ENCODE peak calls at places on chromosomes 3 and 15, in four cellular contexts. J, O, D and S are unnamed samples. For H3K36me3, the result is how much of the 10 kb centered on the place peaks cover.

GRCh38 chr15:40595773-40596172 is 1.7 kb downstream of the KNL1 start:
- DNase-seq in J (no peak), O (no peak), D (no peak), S (no peak)

GRCh38 chr3:143302638-143303171 is 183.1 kb downstream of the CHST2 start:
- DNase-seq in J (no peak), O (no peak), D (peak), S (peak)

GRCh38 chr3:15845475-15845874 is 47.7 kb upstream of the ANKRD28 start:
- DNase-seq in J (no peak), O (no peak), D (no peak), S (no peak)

GRCh38 chr3:134685881-134686802 is 35.3 kb upstream of the KY start:
- DNase-seq in J (no peak), O (no peak), D (no peak), S (no peak)

GRCh38 chr3:126180477-126181397 is at the start of gene ALDH1L1:
- DNase-seq in J (no peak), O (peak), D (peak), S (peak)

GRCh38 chr15:66654718-66655375 is 47.2 kb upstream of the SMAD6 start:
- DNase-seq in J (no peak), O (no peak), D (no peak), S (peak)

GRCh38 chr15:25933456-25934158 is 70.5 kb upstream of the ATP10A start:
- DNase-seq in J (peak), O (peak), D (peak), S (peak)

GRCh38 chr3:69231929-69232437 is 109.6 kb upstream of the LMOD3 start:
- DNase-seq in J (no peak), O (peak), D (no peak), S (no peak)

GRCh38 chr15:88628018-88628673 is 7.0 kb downstream of the AEN start:
- DNase-seq in J (no peak), O (no peak), D (no peak), S (no peak)

GRCh38 chr3:173893066-173893465 is 495.5 kb downstream of the NLGN1 start:
- DNase-seq in J (no peak), O (no peak), D (no peak), S (no peak)

GRCh38 chr3:56052219-56052618 is 416.0 kb downstream of the ERC2 start:
- DNase-seq in J (no peak), O (no peak), D (no peak), S (no peak)

GRCh38 chr3:37896775-37897174 is 35.1 kb downstream of the CTDSPL start:
- DNase-seq in J (no peak), O (no peak), D (no peak), S (no peak)

GRCh38 chr3:196624907-196625306 is 14.6 kb upstream of the NRROS start:
- DNase-seq in J (no peak), O (no peak), D (no peak), S (no peak)

GRCh38 chr15:86773766-86774165 is 694.1 kb downstream of the AGBL1 start:
- DNase-seq in J (no peak), O (no peak), D (no peak), S (no peak)

GRCh38 chr3:134364061-134364935 is 9.9 kb downstream of the AMOTL2 start:
- DNase-seq in J (no peak), O (peak), D (peak), S (peak)

GRCh38 chr3:126530171-126531050 is 6.5 kb downstream of the CHST13 start:
- DNase-seq in J (no peak), O (peak), D (no peak), S (peak)

GRCh38 chr3:61524933-61525332 is 36.4 kb upstream of the PTPRG start:
- DNase-seq in J (no peak), O (no peak), D (no peak), S (no peak)

GRCh38 chr15:85723960-85724945 is 70.5 kb downstream of the KLHL25 start:
- DNase-seq in J (no peak), O (no peak), D (no peak), S (peak)

GRCh38 chr3:65439641-65440040 is 599.1 kb downstream of the MAGI1 start:
- DNase-seq in J (no peak), O (peak), D (no peak), S (peak)

GRCh38 chr3:165837058-165837525 is at the start of gene BCHE:
- DNase-seq in J (peak), O (no peak), D (no peak), S (no peak)

GRCh38 chr3:107347717-107348116 is 29.5 kb upstream of the CCDC54 start:
- DNase-seq in J (no peak), O (no peak), D (no peak), S (no peak)

GRCh38 chr15:38207591-38207990 is 45.0 kb upstream of the SPRED1 start:
- DNase-seq in J (no peak), O (no peak), D (no peak), S (no peak)

GRCh38 chr3:107988464-107989156 is 102.2 kb downstream of the CD47 start:
- DNase-seq in J (no peak), O (peak), D (no peak), S (peak)

GRCh38 chr3:159771865-159772611 is 216.6 kb upstream of the IL12A start:
- DNase-seq in J (no peak), O (no peak), D (no peak), S (no peak)

GRCh38 chr3:187693431-187693830 is 8.9 kb downstream of the RTP2 start:
- DNase-seq in J (no peak), O (no peak), D (no peak), S (no peak)

GRCh38 chr3:187685948-187686347 is 15.8 kb upstream of the SST start:
- DNase-seq in J (no peak), O (no peak), D (no peak), S (no peak)

GRCh38 chr3:187694801-187695200 is 7.6 kb downstream of the RTP2 start:
- DNase-seq in J (no peak), O (no peak), D (no peak), S (no peak)

GRCh38 chr3:187686874-187687273 is 15.5 kb downstream of the RTP2 start:
- DNase-seq in J (no peak), O (no peak), D (no peak), S (no peak)

GRCh38 chr3:187689984-187690383 is 12.4 kb downstream of the RTP2 start:
- DNase-seq in J (no peak), O (no peak), D (no peak), S (no peak)
- TF ChIP-seq CTCF in J (no peak), O (no peak), D (no peak), S (no peak)

DNA sequence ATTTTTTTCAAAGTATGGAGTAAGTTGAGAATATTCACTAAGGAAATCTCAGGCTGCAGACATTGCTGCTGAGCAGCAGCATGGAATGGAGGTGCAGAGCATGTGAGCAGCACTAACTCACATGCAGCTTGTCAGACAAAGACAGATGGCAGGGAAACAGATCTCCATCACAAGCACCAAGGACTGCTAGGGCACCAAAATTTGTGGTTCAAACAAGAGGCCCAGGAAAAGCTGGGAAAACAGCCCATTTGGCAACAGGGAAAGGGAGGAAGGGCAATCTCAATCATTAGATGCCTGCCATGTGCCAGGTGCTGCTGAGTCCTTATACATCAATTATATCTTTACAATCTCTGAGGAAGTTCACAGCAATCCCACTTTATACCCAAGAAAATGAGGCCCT is 47.2 kb upstream of the EIF1B start:
- DNase-seq in J (no peak), O (no peak), D (no peak), S (no peak)
- H3K4me3 ChIP-seq in J (no peak), O (no peak), D (no peak), S (no peak)

DNA sequence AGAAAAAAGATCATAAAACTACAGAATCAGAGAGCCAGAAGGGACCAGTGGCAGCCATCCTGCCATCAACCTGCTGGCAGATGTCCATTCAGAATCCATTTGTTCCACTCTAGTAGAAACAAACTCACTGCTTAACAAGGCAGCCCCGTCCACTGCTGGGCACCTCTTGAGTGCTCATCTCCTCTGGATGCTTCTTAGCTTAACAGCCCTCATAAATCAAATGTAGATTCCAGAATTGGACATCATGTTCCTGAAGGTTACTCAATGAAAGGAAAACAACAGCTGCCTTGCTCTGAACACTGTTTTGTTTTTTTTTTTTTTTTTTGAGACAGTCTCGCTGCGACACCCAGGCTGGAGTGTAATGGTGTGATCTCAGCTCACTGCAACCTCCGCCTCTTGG is 37.3 kb downstream of the ABCC5 start:
- DNase-seq in J (no peak), O (no peak), D (no peak), S (no peak)
- H3K36me3 ChIP-seq in J (under half), O (under half), D (half or more), S (under half)

DNA sequence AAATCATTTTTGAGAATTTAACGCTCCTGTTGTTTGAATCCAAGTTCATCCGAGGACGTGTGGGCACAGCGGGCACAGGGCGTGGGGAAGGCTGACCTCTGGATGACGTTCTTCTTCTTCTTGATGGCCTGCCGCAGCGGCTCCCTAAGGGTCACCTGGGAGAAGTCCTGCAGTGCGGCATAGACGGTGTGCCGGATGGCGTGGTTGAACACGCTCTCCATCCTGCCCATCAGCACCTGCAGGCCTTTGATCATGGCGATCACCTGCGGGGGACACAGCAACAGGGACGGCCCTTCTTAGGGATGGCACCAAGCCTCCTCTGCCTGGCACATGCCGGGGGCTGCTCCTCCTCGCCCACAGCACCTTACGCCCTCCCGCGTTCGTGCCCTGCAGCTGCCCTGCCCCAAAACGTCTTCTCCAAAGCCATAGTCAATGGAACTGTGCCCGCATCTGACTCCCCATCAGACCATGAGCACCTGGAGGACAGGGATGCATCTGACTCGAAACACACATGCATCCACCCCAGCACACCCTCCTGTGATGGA is 61.5 kb downstream of the CYFIP1 start:
- DNase-seq in J (no peak), O (no peak), D (no peak), S (no peak)
- TF ChIP-seq CTCF in J (no peak), O (no peak), D (no peak), S (no peak)

DNA sequence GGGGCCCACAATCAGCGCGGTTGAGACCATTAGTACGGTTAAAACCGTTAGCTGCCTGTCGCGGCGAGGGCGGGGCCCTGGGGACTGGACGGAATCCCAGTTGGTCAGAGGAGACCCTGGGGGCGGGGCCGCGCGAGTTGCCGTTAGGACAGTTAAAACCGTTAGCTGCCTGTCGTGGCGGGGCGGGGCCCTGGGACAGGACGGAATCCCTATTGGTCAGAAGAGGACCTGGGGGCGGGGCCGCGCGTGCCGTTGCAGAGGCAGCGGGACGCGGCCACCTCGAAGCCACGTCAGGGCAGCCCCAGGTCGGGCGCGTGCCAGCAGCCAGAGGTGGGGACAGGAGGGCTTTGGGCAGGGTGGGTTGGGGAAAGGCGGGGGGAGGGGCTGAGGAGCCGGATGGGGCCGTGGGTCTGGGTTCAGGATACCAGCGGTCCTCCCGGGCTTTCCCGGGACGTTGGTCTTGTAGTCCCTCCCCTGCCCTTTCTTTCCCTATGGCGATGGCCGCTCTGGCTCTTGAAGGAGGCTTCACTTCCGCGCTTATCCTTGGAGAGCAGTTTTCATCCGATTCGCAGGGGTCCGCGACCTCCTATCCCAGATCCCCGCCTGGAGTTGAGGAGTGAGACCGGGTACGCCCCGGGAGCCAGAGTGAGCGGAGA is 28.0 kb downstream of the KLHDC8B start:
- DNase-seq in J (no peak), O (peak), D (peak), S (peak)
- H3K4me3 ChIP-seq in J (no peak), O (peak), D (peak), S (no peak)

GRCh38 chr15:60381148-60381788 is 16.5 kb downstream of the ANXA2 start:
- DNase-seq in J (no peak), O (no peak), D (no peak), S (no peak)
- H3K36me3 ChIP-seq in J (half or more), O (under half), D (under half), S (under half)